ENCODE peak calls at places on chromosomes 1 and 21, in seven cellular contexts. S is mesothelial cell of epicardium; W is AG08395; B is naive thymus-derived CD4-positive, alpha-beta T cell; C is NCI-H510A; F is AG04450; A is fibroblast of the conjunctiva. T is an unnamed sample.

GRCh38 chr1:169765580-169766331 is 29.0 kb downstream of the METTL18 start:
- DNase-seq in B (no peak), A (no peak), C (no peak), W (no peak), S (no peak), F (no peak), T (no peak)

GRCh38 chr1:23913212-23913880 is at the start of gene CNR2:
- DNase-seq in S (no peak), A (no peak), B (no peak), C (no peak), F (no peak), W (no peak), T (no peak)

GRCh38 chr21:15401331-15401730 is 328.5 kb upstream of the USP25 start:
- DNase-seq in W (no peak), B (no peak), A (no peak), S (no peak), F (no peak), C (no peak), T (no peak)

GRCh38 chr1:62989497-62989896 is 205.6 kb downstream of the ATG4C start:
- DNase-seq in W (no peak), F (no peak), A (no peak), B (no peak), C (no peak), S (no peak), T (no peak)

GRCh38 chr21:21156919-21157318 is 158.7 kb downstream of the NCAM2 start:
- DNase-seq in W (no peak), S (no peak), F (no peak), A (peak; percentile 22), C (no peak), B (no peak), T (no peak)

GRCh38 chr1:161805399-161806197 is 39.5 kb downstream of the ATF6 start:
- DNase-seq in C (no peak), B (no peak), F (no peak), S (no peak), W (no peak), A (peak; percentile 34), T (no peak)

GRCh38 chr21:33587792-33588484 is 546 bp downstream of the DONSON start:
- DNase-seq in C (no peak), B (peak; percentile 53), A (no peak), W (peak; percentile 28), F (no peak), S (peak; percentile 51), T (peak; percentile 75)

GRCh38 chr1:22472596-22472995 is 20.9 kb downstream of the ZBTB40 start:
- DNase-seq in F (no peak), A (no peak), W (peak; percentile 32), C (no peak), B (no peak), S (no peak), T (no peak)

GRCh38 chr1:59730759-59731478 is 83.8 kb upstream of the HOOK1 start:
- DNase-seq in S (no peak), W (peak; percentile 91), C (no peak), F (peak; percentile 95), B (no peak), A (peak; percentile 75), T (peak; percentile 71)

T was measured in left kidney.